ENCODE peak calls at places on chromosomes 11 and 22, in six cellular contexts. A is neural progenitor cell, L is GM23248, N is GM23338, O is PC-3, U is MM.1S. G is an unnamed sample.

GRCh38 chr11:44308923-44309482 is 936 bp downstream of the ALX4 start:
- DNase-seq in A (peak; percentile 73), L (peak; percentile 43), N (no peak), O (no peak), U (no peak), G (no peak)

GRCh38 chr11:67026941-67027340 is 4.0 kb downstream of the SYT12 start:
- DNase-seq in A (no peak), L (no peak), N (no peak), O (no peak), U (no peak), G (no peak)

GRCh38 chr11:19828382-19829108 is 115.9 kb downstream of the NAV2 start:
- DNase-seq in A (no peak), L (no peak), N (no peak), O (no peak), U (no peak), G (no peak)

GRCh38 chr11:9277176-9277575 is 12.0 kb upstream of the DENND5A start:
- DNase-seq in A (no peak), L (no peak), N (no peak), O (peak; percentile 8), U (no peak), G (no peak)

GRCh38 chr11:2762451-2762850 is 62.7 kb upstream of the KCNQ1OT1 start:
- DNase-seq in A (no peak), L (no peak), N (no peak), O (no peak), U (no peak), G (no peak)

GRCh38 chr11:85809881-85810280 is 1.1 kb downstream of the SYTL2 start:
- DNase-seq in A (peak; percentile 52), L (no peak), N (peak; percentile 54), O (peak; percentile 44), U (no peak), G (no peak)

GRCh38 chr11:24900524-24900923 is 403.7 kb downstream of the LUZP2 start:
- DNase-seq in A (no peak), L (no peak), N (no peak), O (no peak), U (peak; percentile 69), G (no peak)

GRCh38 chr11:12029738-12030363 is 21.4 kb upstream of the DKK3 start:
- DNase-seq in A (no peak), L (peak; percentile 64), N (no peak), O (peak; percentile 89), U (no peak), G (peak; percentile 57)

GRCh38 chr11:8671242-8671641 is 11.2 kb downstream of the TRIM66 start:
- DNase-seq in A (peak; percentile 97), L (peak; percentile 99), N (peak; percentile 94), O (peak; percentile 80), U (no peak), G (no peak)

GRCh38 chr22:27476729-27477128 is 324.8 kb downstream of the MN1 start:
- DNase-seq in A (no peak), L (peak; percentile 94), N (no peak), O (peak; percentile 90), U (no peak), G (peak; percentile 92)

GRCh38 chr11:8071616-8072581 is 9.1 kb upstream of the TUB start:
- DNase-seq in A (peak; percentile 81), L (no peak), N (peak; percentile 36), O (no peak), U (no peak), G (no peak)

GRCh38 chr11:118224512-118225180 is at the start of gene JAML:
- DNase-seq in A (no peak), L (no peak), N (no peak), O (no peak), U (no peak), G (no peak)

GRCh38 chr11:69447786-69448185 is 33.7 kb upstream of the LINC01488 start:
- DNase-seq in A (no peak), L (peak; percentile 26), N (no peak), O (peak; percentile 83), U (no peak), G (peak; percentile 74)

GRCh38 chr11:102111011-102111786 is 952 bp downstream of the YAP1 start:
- DNase-seq in A (peak; percentile 93), L (peak; percentile 89), N (peak; percentile 94), O (peak; percentile 79), U (peak; percentile 34), G (peak; percentile 70)

GRCh38 chr11:17558916-17559315 is 11.9 kb downstream of the OTOG start:
- DNase-seq in A (no peak), L (no peak), N (no peak), O (no peak), U (no peak), G (no peak)

GRCh38 chr22:41256254-41256897 is 15.6 kb upstream of the CHADL start:
- DNase-seq in A (no peak), L (peak; percentile 86), N (no peak), O (peak; percentile 82), U (no peak), G (peak; percentile 80)

GRCh38 chr11:110056956-110057355 is 36.2 kb upstream of the ZC3H12C start:
- DNase-seq in A (no peak), L (no peak), N (no peak), O (no peak), U (no peak), G (no peak)

GRCh38 chr11:62715150-62716130 is 8.0 kb downstream of the GNG3 start:
- DNase-seq in A (no peak), L (no peak), N (peak; percentile 31), O (no peak), U (no peak), G (no peak)
- H3F3A ChIP-seq in A (peaks cover 83% of the 10 kb centered on the region), L (peaks cover 75% of the 10 kb centered on the region), N (peaks cover 65% of the 10 kb centered on the region), O (no peaks in the 10 kb centered on the region), U (peaks cover 67% of the 10 kb centered on the region), G (peaks cover 69% of the 10 kb centered on the region)

DNA sequence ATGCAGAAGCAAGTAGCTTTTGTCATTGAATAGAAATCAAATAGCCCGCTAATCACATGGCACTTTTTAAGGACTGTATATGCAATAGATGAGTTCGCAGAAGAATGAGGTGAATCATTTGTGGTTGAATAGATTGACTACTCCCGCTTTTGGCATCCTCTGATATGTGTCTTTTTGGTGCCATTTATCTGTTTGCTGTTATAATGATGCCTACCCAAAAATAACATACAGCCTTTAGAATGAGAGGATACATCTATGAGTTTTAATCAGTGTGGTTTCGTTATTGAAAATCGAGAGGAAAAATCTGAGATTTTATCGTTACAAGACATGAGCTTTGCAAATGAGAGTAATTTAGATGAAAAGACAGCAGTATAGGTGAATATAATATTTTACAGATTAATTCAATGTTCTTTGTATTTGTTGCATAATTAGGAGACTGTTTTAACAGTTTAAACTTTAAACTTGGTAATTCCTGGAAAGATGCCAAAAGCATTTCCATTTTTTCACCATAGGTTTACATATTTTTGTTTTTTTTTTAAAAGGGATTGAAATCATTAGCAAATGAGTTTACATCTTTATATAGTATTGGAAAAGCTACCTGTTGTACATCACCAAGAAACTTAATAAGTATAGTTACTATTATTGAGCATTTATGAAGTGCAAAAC is 1.8 kb downstream of the PDE3B start:
- DNase-seq in A (no peak), L (peak; percentile 66), N (no peak), O (no peak), U (no peak), G (no peak)
- TF ChIP-seq EZH2 in A (no peak), L (peak; percentile 97), N (no peak), O (no peak), U (no peak), G (no peak)

GRCh38 chr11:57496109-57496820 is 19.2 kb downstream of the SLC43A1 start:
- DNase-seq in A (no peak), L (no peak), N (no peak), O (no peak), U (no peak), G (no peak)

GRCh38 chr11:57499983-57500461 is 15.5 kb downstream of the SLC43A1 start:
- DNase-seq in A (no peak), L (no peak), N (no peak), O (no peak), U (no peak), G (no peak)

GRCh38 chr11:57498540-57498939 is 17.0 kb downstream of the SLC43A1 start:
- DNase-seq in A (no peak), L (no peak), N (no peak), O (no peak), U (no peak), G (no peak)

GRCh38 chr11:57499413-57499982 is 16.0 kb downstream of the SLC43A1 start:
- DNase-seq in A (peak; percentile 96), L (peak; percentile 95), N (peak; percentile 99), O (peak; percentile 92), U (peak; percentile 73), G (peak; percentile 78)

GRCh38 chr11:57497303-57498247 is 17.9 kb downstream of the SLC43A1 start:
- DNase-seq in A (no peak), L (no peak), N (no peak), O (no peak), U (no peak), G (no peak)
- H3K4me1 ChIP-seq in A (no peaks in the 10 kb centered on the region), L (no peaks in the 10 kb centered on the region), N (peaks cover 26% of the 10 kb centered on the region), O (peaks cover 9% of the 10 kb centered on the region), U (peaks cover 10% of the 10 kb centered on the region), G (peaks cover 62% of the 10 kb centered on the region)

GRCh38 chr11:65434667-65435179 is 12.1 kb downstream of the NEAT1 start:
- DNase-seq in A (no peak), L (peak; percentile 49), N (no peak), O (no peak), U (no peak), G (no peak)
- H3F3A ChIP-seq in A (peaks cover under 1% of the 10 kb centered on the region), L (peaks cover 99% of the 10 kb centered on the region), N (no peaks in the 10 kb centered on the region), O (peaks cover 59% of the 10 kb centered on the region), U (peaks cover 97% of the 10 kb centered on the region), G (peaks cover 96% of the 10 kb centered on the region)

GRCh38 chr11:27720277-27720830 is 20.1 kb upstream of the BDNF start:
- DNase-seq in A (peak; percentile 94), L (peak; percentile 77), N (peak; percentile 96), O (peak; percentile 28), U (no peak), G (no peak)
- TF ChIP-seq EZH2 in A (peak; percentile 26), L (no peak), N (no peak), O (no peak), U (no peak), G (no peak)

DNA sequence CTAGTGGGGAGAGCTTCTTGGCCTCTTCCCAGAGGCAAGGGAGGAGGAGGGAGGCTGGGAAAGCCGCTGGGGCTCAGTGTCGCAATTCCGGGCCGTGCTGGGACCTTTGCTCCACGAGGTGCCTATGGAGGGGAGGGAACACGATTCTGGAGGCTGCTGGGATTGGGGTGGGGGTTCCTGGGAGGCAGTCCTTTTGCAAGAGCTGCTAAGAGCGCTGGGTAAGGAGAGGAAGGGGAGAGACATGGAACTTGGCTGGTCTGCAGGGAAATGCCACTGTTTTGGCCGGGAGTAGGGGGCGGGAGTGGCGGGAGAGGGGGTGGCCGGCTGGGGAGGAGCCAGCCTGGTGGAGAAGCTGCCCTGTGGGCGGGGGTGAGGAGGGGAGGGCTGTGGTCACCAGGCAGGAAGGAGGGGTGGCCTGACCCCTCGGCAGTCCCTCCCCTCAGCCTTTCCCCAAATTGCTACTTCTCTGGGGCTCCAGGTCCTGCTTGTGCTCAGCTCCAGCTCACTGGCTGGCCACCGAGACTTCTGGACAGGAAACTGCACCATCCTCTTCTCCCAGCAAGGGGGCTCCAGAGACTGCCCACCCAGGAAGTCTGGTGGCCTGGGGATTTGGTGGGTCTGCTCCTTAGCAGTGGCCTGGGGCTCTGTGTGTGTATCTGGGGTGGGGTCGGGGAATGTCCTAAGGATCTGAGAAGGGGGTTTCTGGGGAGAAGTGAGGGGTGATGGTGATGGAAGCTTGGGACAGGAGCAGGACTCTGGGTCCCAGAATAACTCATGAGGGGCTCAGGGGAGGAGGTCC is at the start of gene NR1H3:
- DNase-seq in A (peak; percentile 79), L (peak; percentile 73), N (peak; percentile 84), O (peak; percentile 54), U (no peak), G (peak; percentile 78)
- H3K4me1 ChIP-seq in A (peaks cover 29% of the 10 kb centered on the region), L (peaks cover 23% of the 10 kb centered on the region), N (peaks cover 33% of the 10 kb centered on the region), O (peaks cover 41% of the 10 kb centered on the region), U (no peaks in the 10 kb centered on the region), G (peaks cover 61% of the 10 kb centered on the region)